ENCODE peak calls at places on chromosomes 5 and 9, in nine cellular contexts. I is bronchial epithelial cell; E is heart right ventricle; M is neuronal stem cell; D is ureter; H is astrocyte of the cerebellum; T is activated B cell treated with CpG ODN at 0.5 μM for 24 hours; O is spleen; S is CD4-positive, CD25-positive, alpha-beta regulatory T cell. R is an unnamed sample.

GRCh38 chr9:74333633-74334032 is 163.5 kb upstream of the RORB start:
- DNase-seq in I (no peak), E (no peak), M (no peak), D (no peak), H (no peak), T (no peak), O (no peak), S (no peak), R (no peak)

GRCh38 chr5:126536874-126537273 is 58.1 kb downstream of the ALDH7A1 start:
- DNase-seq in I (no peak), E (no peak), M (no peak), D (no peak), H (no peak), T (no peak), O (no peak), S (no peak), R (no peak)

GRCh38 chr5:110738812-110739651 is at the start of gene SLC25A46:
- DNase-seq in I (peak), E (peak), M (peak), D (peak), H (peak), T (peak), O (peak), S (peak), R (peak)

GRCh38 chr5:124236366-124237231 is 509.8 kb downstream of the ZNF608 start:
- DNase-seq in I (peak), E (no peak), M (no peak), D (no peak), H (no peak), T (no peak), O (no peak), S (no peak), R (no peak)

GRCh38 chr5:7868427-7868772 is 431 bp downstream of the FASTKD3 start:
- DNase-seq in I (no peak), E (no peak), M (no peak), D (no peak), H (no peak), T (no peak), O (no peak), S (peak), R (no peak)

GRCh38 chr9:129665008-129665771 is at the start of gene PRRX2:
- DNase-seq in I (no peak), E (peak), M (peak), D (peak), H (no peak), T (no peak), O (no peak), S (peak), R (no peak)

GRCh38 chr9:117516676-117517632 is 102.1 kb upstream of the ASTN2 start:
- DNase-seq in I (no peak), E (no peak), M (no peak), D (no peak), H (no peak), T (no peak), O (no peak), S (no peak), R (no peak)

GRCh38 chr5:60026174-60026573 is 132.6 kb upstream of the PDE4D start:
- DNase-seq in I (no peak), E (no peak), M (no peak), D (no peak), H (no peak), T (no peak), O (no peak), S (no peak), R (no peak)

GRCh38 chr5:137750436-137750835 is 3.7 kb downstream of the HNRNPA0 start:
- DNase-seq in I (no peak), E (no peak), M (no peak), D (no peak), H (no peak), T (no peak), O (no peak), S (no peak), R (no peak)

R was measured in kidney epithelial cell.